ENCODE peak calls at places on chromosomes 13 and 19, in seven cellular contexts. J is WTC11; S is stimulated activated CD4-positive, alpha-beta T cell treated with anti-CD3 and anti-CD28 coated beads, Interleukin-1b, Interleukin-23, amount 100 ng/mL, for 4 hours; G is lower lobe of right lung; I is epithelial cell of esophagus; U is EL; Y is COR-L47. L is an unnamed sample.

GRCh38 chr19:47309608-47310007 is at the start of gene C5AR1:
- DNase-seq in J (no peak), S (no peak), G (peak), I (no peak), U (no peak), Y (no peak), L (no peak)

GRCh38 chr13:30111810-30112209 is 195.5 kb downstream of the KATNAL1 start:
- DNase-seq in J (peak), S (no peak), G (no peak), I (no peak), U (peak), Y (no peak), L (no peak)

GRCh38 chr19:45863840-45864628 is at the start of gene FOXA3:
- DNase-seq in J (peak), S (no peak), G (no peak), I (peak), U (peak), Y (peak), L (peak)

GRCh38 chr13:38670627-38671026 is 16.2 kb upstream of the FREM2 start:
- DNase-seq in J (no peak), S (no peak), G (no peak), I (peak), U (no peak), Y (no peak), L (no peak)

GRCh38 chr13:85985791-85986190 is 186.6 kb upstream of the SLITRK6 start:
- DNase-seq in J (no peak), S (no peak), G (no peak), I (peak), U (no peak), Y (no peak), L (no peak)

GRCh38 chr19:31611348-31611877 is 262.2 kb upstream of the TSHZ3 start:
- DNase-seq in J (no peak), S (no peak), G (no peak), I (no peak), U (no peak), Y (no peak), L (no peak)

GRCh38 chr13:31072041-31072440 is 89.7 kb downstream of the HSPH1 start:
- DNase-seq in J (no peak), S (no peak), G (no peak), I (no peak), U (peak), Y (no peak), L (no peak)

GRCh38 chr13:40668335-40668734 is 1.9 kb upstream of the FOXO1 start:
- DNase-seq in J (peak), S (no peak), G (no peak), I (peak), U (no peak), Y (no peak), L (no peak)

GRCh38 chr13:59979589-59979988 is 184.1 kb downstream of the DIAPH3 start:
- DNase-seq in J (no peak), S (no peak), G (no peak), I (no peak), U (no peak), Y (no peak), L (no peak)

GRCh38 chr19:1469200-1469935 is 9.6 kb downstream of the C19orf25 start:
- DNase-seq in J (peak), S (no peak), G (peak), I (peak), U (no peak), Y (no peak), L (no peak)

GRCh38 chr19:47097396-47098217 is 16.0 kb downstream of the ZC3H4 start:
- DNase-seq in J (no peak), S (no peak), G (peak), I (no peak), U (no peak), Y (no peak), L (peak)

GRCh38 chr19:1251233-1251502 is 2.8 kb downstream of the MIDN start:
- DNase-seq in J (no peak), S (no peak), G (peak), I (peak), U (peak), Y (peak), L (peak)